ENCODE peak calls at places on chromosomes 2 and 18, in eight cellular contexts. One of them, this sample, is unnamed.

GRCh38 chr18:10923671-10924070 is 225.7 kb downstream of the PIEZO2 start:
- DNase-seq in naive B cell: no peak
- DNase-seq in stimulated activated CD8-positive, alpha-beta memory T cell treated with anti-CD3 and anti-CD28 coated beads, Interleukin-15, amount 100 ng/mL, for 4 hours: no peak
- DNase-seq in NCI-H1105: no peak
- DNase-seq in NCI-H1694 treated with DMSO at 0.1 percent for 48 hours: no peak
- DNase-seq in H7: no peak
- DNase-seq in A172: no peak
- DNase-seq in IMR-90: peak
- DNase-seq in this sample: no peak

GRCh38 chr2:33126973-33127372 is 180.2 kb downstream of the LTBP1 start:
- DNase-seq in naive B cell: no peak
- DNase-seq in stimulated activated CD8-positive, alpha-beta memory T cell treated with anti-CD3 and anti-CD28 coated beads, Interleukin-15, amount 100 ng/mL, for 4 hours: no peak
- DNase-seq in NCI-H1105: no peak
- DNase-seq in NCI-H1694 treated with DMSO at 0.1 percent for 48 hours: no peak
- DNase-seq in H7: no peak
- DNase-seq in A172: no peak
- DNase-seq in IMR-90: peak
- DNase-seq in this sample: no peak

GRCh38 chr2:155372969-155373368 is 674.5 kb downstream of the KCNJ3 start:
- DNase-seq in naive B cell: no peak
- DNase-seq in stimulated activated CD8-positive, alpha-beta memory T cell treated with anti-CD3 and anti-CD28 coated beads, Interleukin-15, amount 100 ng/mL, for 4 hours: no peak
- DNase-seq in NCI-H1105: peak
- DNase-seq in NCI-H1694 treated with DMSO at 0.1 percent for 48 hours: peak
- DNase-seq in H7: no peak
- DNase-seq in A172: peak
- DNase-seq in IMR-90: no peak
- DNase-seq in this sample: peak

GRCh38 chr2:26542676-26543505 is 65.0 kb upstream of the OTOF start:
- DNase-seq in naive B cell: no peak
- DNase-seq in stimulated activated CD8-positive, alpha-beta memory T cell treated with anti-CD3 and anti-CD28 coated beads, Interleukin-15, amount 100 ng/mL, for 4 hours: no peak
- DNase-seq in NCI-H1105: no peak
- DNase-seq in NCI-H1694 treated with DMSO at 0.1 percent for 48 hours: no peak
- DNase-seq in H7: no peak
- DNase-seq in A172: no peak
- DNase-seq in IMR-90: no peak
- DNase-seq in this sample: no peak

GRCh38 chr2:168901013-168901412 is at the start of gene G6PC2:
- DNase-seq in naive B cell: no peak
- DNase-seq in stimulated activated CD8-positive, alpha-beta memory T cell treated with anti-CD3 and anti-CD28 coated beads, Interleukin-15, amount 100 ng/mL, for 4 hours: no peak
- DNase-seq in NCI-H1105: no peak
- DNase-seq in NCI-H1694 treated with DMSO at 0.1 percent for 48 hours: no peak
- DNase-seq in H7: no peak
- DNase-seq in A172: no peak
- DNase-seq in IMR-90: no peak
- DNase-seq in this sample: no peak

GRCh38 chr2:170157025-170157684 is 20.8 kb upstream of the MYO3B start:
- DNase-seq in naive B cell: no peak
- DNase-seq in stimulated activated CD8-positive, alpha-beta memory T cell treated with anti-CD3 and anti-CD28 coated beads, Interleukin-15, amount 100 ng/mL, for 4 hours: no peak
- DNase-seq in NCI-H1105: no peak
- DNase-seq in NCI-H1694 treated with DMSO at 0.1 percent for 48 hours: no peak
- DNase-seq in H7: no peak
- DNase-seq in A172: no peak
- DNase-seq in IMR-90: peak
- DNase-seq in this sample: no peak

GRCh38 chr2:130380096-130380934 is 24.5 kb downstream of the PTPN18 start:
- DNase-seq in naive B cell: no peak
- DNase-seq in stimulated activated CD8-positive, alpha-beta memory T cell treated with anti-CD3 and anti-CD28 coated beads, Interleukin-15, amount 100 ng/mL, for 4 hours: no peak
- DNase-seq in NCI-H1105: no peak
- DNase-seq in NCI-H1694 treated with DMSO at 0.1 percent for 48 hours: no peak
- DNase-seq in H7: no peak
- DNase-seq in A172: peak
- DNase-seq in IMR-90: no peak
- DNase-seq in this sample: no peak

GRCh38 chr2:119179951-119180350 is 21.4 kb upstream of the C1QL2 start:
- DNase-seq in naive B cell: no peak
- DNase-seq in stimulated activated CD8-positive, alpha-beta memory T cell treated with anti-CD3 and anti-CD28 coated beads, Interleukin-15, amount 100 ng/mL, for 4 hours: no peak
- DNase-seq in NCI-H1105: no peak
- DNase-seq in NCI-H1694 treated with DMSO at 0.1 percent for 48 hours: no peak
- DNase-seq in H7: no peak
- DNase-seq in A172: peak
- DNase-seq in IMR-90: no peak
- DNase-seq in this sample: no peak

GRCh38 chr2:193895226-193895625 is 1700.5 kb upstream of the TMEFF2 start:
- DNase-seq in naive B cell: no peak
- DNase-seq in stimulated activated CD8-positive, alpha-beta memory T cell treated with anti-CD3 and anti-CD28 coated beads, Interleukin-15, amount 100 ng/mL, for 4 hours: no peak
- DNase-seq in NCI-H1105: no peak
- DNase-seq in NCI-H1694 treated with DMSO at 0.1 percent for 48 hours: no peak
- DNase-seq in H7: no peak
- DNase-seq in A172: peak
- DNase-seq in IMR-90: no peak
- DNase-seq in this sample: no peak

GRCh38 chr2:10620481-10620880 is 69.3 kb downstream of the NOL10 start:
- DNase-seq in naive B cell: no peak
- DNase-seq in stimulated activated CD8-positive, alpha-beta memory T cell treated with anti-CD3 and anti-CD28 coated beads, Interleukin-15, amount 100 ng/mL, for 4 hours: no peak
- DNase-seq in NCI-H1105: no peak
- DNase-seq in NCI-H1694 treated with DMSO at 0.1 percent for 48 hours: no peak
- DNase-seq in H7: no peak
- DNase-seq in A172: peak
- DNase-seq in IMR-90: peak
- DNase-seq in this sample: peak

GRCh38 chr2:133458280-133458679 is 110.0 kb downstream of the NCKAP5 start:
- DNase-seq in naive B cell: no peak
- DNase-seq in stimulated activated CD8-positive, alpha-beta memory T cell treated with anti-CD3 and anti-CD28 coated beads, Interleukin-15, amount 100 ng/mL, for 4 hours: no peak
- DNase-seq in NCI-H1105: no peak
- DNase-seq in NCI-H1694 treated with DMSO at 0.1 percent for 48 hours: no peak
- DNase-seq in H7: no peak
- DNase-seq in A172: no peak
- DNase-seq in IMR-90: peak
- DNase-seq in this sample: no peak

GRCh38 chr2:9809448-9810088 is 33.7 kb upstream of the TAF1B start:
- DNase-seq in naive B cell: no peak
- DNase-seq in stimulated activated CD8-positive, alpha-beta memory T cell treated with anti-CD3 and anti-CD28 coated beads, Interleukin-15, amount 100 ng/mL, for 4 hours: no peak
- DNase-seq in NCI-H1105: no peak
- DNase-seq in NCI-H1694 treated with DMSO at 0.1 percent for 48 hours: no peak
- DNase-seq in H7: peak
- DNase-seq in A172: no peak
- DNase-seq in IMR-90: no peak
- DNase-seq in this sample: no peak

This sample was measured in trophoblast cell.